ENCODE peak calls at places on chromosomes 6 and 20, in ten cellular contexts. C, Q, G, Y, M, J, T, V, B and H are unnamed samples.

GRCh38 chr6:147869223-147869600 is 360.7 kb downstream of the SAMD5 start:
- DNase-seq in C (no peak), Q (no peak), G (no peak), Y (no peak), M (no peak), J (no peak), T (no peak), V (no peak), B (no peak), H (no peak)

GRCh38 chr20:53774487-53775203 is 181.0 kb upstream of the ZNF217 start:
- DNase-seq in C (no peak), Q (no peak), G (no peak), Y (no peak), M (no peak), J (peak), T (no peak), V (no peak), B (no peak), H (peak)

GRCh38 chr6:150641398-150642139 is 41.9 kb downstream of the PLEKHG1 start:
- DNase-seq in C (no peak), Q (no peak), G (no peak), Y (peak), M (no peak), J (no peak), T (peak), V (no peak), B (no peak), H (peak)

GRCh38 chr6:105587349-105588115 is 184.7 kb upstream of the PREP start:
- DNase-seq in C (no peak), Q (no peak), G (no peak), Y (no peak), M (no peak), J (peak), T (no peak), V (no peak), B (no peak), H (peak)

GRCh38 chr6:109381007-109381746 is 1.1 kb downstream of the CD164 start:
- DNase-seq in C (no peak), Q (no peak), G (no peak), Y (no peak), M (no peak), J (peak), T (no peak), V (no peak), B (no peak), H (no peak)

GRCh38 chr20:35307666-35308653 is 15.7 kb upstream of the FAM83C start:
- DNase-seq in C (no peak), Q (no peak), G (peak), Y (no peak), M (no peak), J (peak), T (no peak), V (peak), B (peak), H (peak)

GRCh38 chr6:148143771-148144170 is 198.9 kb upstream of the SASH1 start:
- DNase-seq in C (no peak), Q (no peak), G (no peak), Y (no peak), M (no peak), J (no peak), T (no peak), V (no peak), B (no peak), H (no peak)

GRCh38 chr6:4512101-4512500 is 264.1 kb upstream of the CDYL start:
- DNase-seq in C (no peak), Q (no peak), G (no peak), Y (no peak), M (no peak), J (no peak), T (no peak), V (no peak), B (no peak), H (no peak)

GRCh38 chr6:12363651-12364381 is 73.7 kb downstream of the EDN1 start:
- DNase-seq in C (no peak), Q (peak), G (no peak), Y (peak), M (no peak), J (no peak), T (peak), V (no peak), B (no peak), H (no peak)

GRCh38 chr6:3372184-3372846 is 84.5 kb downstream of the SLC22A23 start:
- DNase-seq in C (no peak), Q (no peak), G (no peak), Y (no peak), M (no peak), J (no peak), T (no peak), V (no peak), B (no peak), H (no peak)

GRCh38 chr20:6053776-6054688 is at the start of gene LRRN4:
- DNase-seq in C (no peak), Q (no peak), G (no peak), Y (no peak), M (no peak), J (peak), T (no peak), V (no peak), B (peak), H (peak)

GRCh38 chr6:111124406-111124805 is 37.1 kb downstream of the SLC16A10 start:
- DNase-seq in C (no peak), Q (no peak), G (no peak), Y (no peak), M (no peak), J (no peak), T (no peak), V (no peak), B (peak), H (no peak)

GRCh38 chr6:11616200-11616611 is 78.7 kb downstream of the TMEM170B start:
- DNase-seq in C (no peak), Q (no peak), G (no peak), Y (no peak), M (no peak), J (peak), T (no peak), V (no peak), B (no peak), H (peak)

GRCh38 chr20:2745060-2745910 is 52.7 kb downstream of the EBF4 start:
- DNase-seq in C (no peak), Q (no peak), G (no peak), Y (no peak), M (no peak), J (no peak), T (no peak), V (no peak), B (no peak), H (no peak)

GRCh38 chr20:11453430-11453829 is 464.3 kb upstream of the BTBD3 start:
- DNase-seq in C (no peak), Q (no peak), G (no peak), Y (no peak), M (no peak), J (peak), T (no peak), V (no peak), B (no peak), H (no peak)

GRCh38 chr20:24392612-24393011 is 76.8 kb upstream of the SYNDIG1 start:
- DNase-seq in C (no peak), Q (no peak), G (no peak), Y (no peak), M (no peak), J (no peak), T (no peak), V (no peak), B (no peak), H (no peak)

GRCh38 chr6:44367686-44368085 is 19.8 kb upstream of the CDC5L start:
- DNase-seq in C (no peak), Q (no peak), G (no peak), Y (no peak), M (no peak), J (no peak), T (no peak), V (no peak), B (no peak), H (no peak)

GRCh38 chr20:13788167-13788834 is 3.5 kb downstream of the NDUFAF5 start:
- DNase-seq in C (no peak), Q (no peak), G (no peak), Y (no peak), M (peak), J (peak), T (peak), V (no peak), B (peak), H (peak)

GRCh38 chr6:158057213-158057987 is 75.7 kb downstream of the SYNJ2 start:
- DNase-seq in C (peak), Q (peak), G (no peak), Y (no peak), M (no peak), J (peak), T (no peak), V (peak), B (no peak), H (peak)

GRCh38 chr20:47557218-47557617 is 55.5 kb downstream of the NCOA3 start:
- DNase-seq in C (no peak), Q (no peak), G (no peak), Y (no peak), M (no peak), J (no peak), T (no peak), V (no peak), B (no peak), H (no peak)

GRCh38 chr20:38246357-38247165 is 14.0 kb downstream of the KIAA1755 start:
- DNase-seq in C (no peak), Q (no peak), G (no peak), Y (no peak), M (no peak), J (no peak), T (no peak), V (peak), B (no peak), H (peak)

GRCh38 chr20:16528078-16528477 is 45.2 kb downstream of the KIF16B start:
- DNase-seq in C (no peak), Q (no peak), G (no peak), Y (no peak), M (no peak), J (peak), T (no peak), V (no peak), B (no peak), H (peak)

GRCh38 chr6:46410330-46410953 is 80.8 kb downstream of the RCAN2 start:
- DNase-seq in C (no peak), Q (no peak), G (no peak), Y (peak), M (no peak), J (peak), T (peak), V (no peak), B (peak), H (peak)

GRCh38 chr6:33613794-33614166 is 7.3 kb upstream of the ITPR3 start:
- DNase-seq in C (no peak), Q (no peak), G (peak), Y (no peak), M (no peak), J (peak), T (no peak), V (no peak), B (no peak), H (peak)

GRCh38 chr20:38892091-38892981 is 33.9 kb upstream of the FAM83D start:
- DNase-seq in C (no peak), Q (no peak), G (no peak), Y (peak), M (no peak), J (no peak), T (peak), V (no peak), B (no peak), H (no peak)

GRCh38 chr20:22698443-22698842 is 114.1 kb upstream of the FOXA2 start:
- DNase-seq in C (no peak), Q (no peak), G (no peak), Y (no peak), M (no peak), J (no peak), T (no peak), V (no peak), B (no peak), H (no peak)

GRCh38 chr20:11852801-11853200 is 64.9 kb upstream of the BTBD3 start:
- DNase-seq in C (no peak), Q (no peak), G (no peak), Y (no peak), M (no peak), J (peak), T (no peak), V (no peak), B (no peak), H (no peak)

GRCh38 chr6:38498085-38498484 is 141.6 kb downstream of the BTBD9 start:
- DNase-seq in C (no peak), Q (no peak), G (no peak), Y (no peak), M (no peak), J (peak), T (no peak), V (no peak), B (no peak), H (peak)

GRCh38 chr6:114581293-114581692 is 238.5 kb upstream of the HS3ST5 start:
- DNase-seq in C (no peak), Q (no peak), G (no peak), Y (no peak), M (no peak), J (no peak), T (no peak), V (no peak), B (no peak), H (no peak)

GRCh38 chr20:37880726-37881591 is 22.0 kb upstream of the VSTM2L start:
- DNase-seq in C (no peak), Q (no peak), G (peak), Y (no peak), M (no peak), J (no peak), T (no peak), V (peak), B (no peak), H (no peak)

GRCh38 chr6:7106752-7107577 is 796 bp upstream of the RREB1 start:
- DNase-seq in C (peak), Q (peak), G (peak), Y (peak), M (peak), J (peak), T (peak), V (peak), B (no peak), H (peak)

GRCh38 chr6:72624557-72625160 is 2.8 kb downstream of the KCNQ5 start:
- DNase-seq in C (no peak), Q (no peak), G (no peak), Y (no peak), M (no peak), J (peak), T (peak), V (no peak), B (no peak), H (peak)

GRCh38 chr20:4673371-4674001 is 48.2 kb upstream of the PRND start:
- DNase-seq in C (no peak), Q (no peak), G (no peak), Y (no peak), M (no peak), J (no peak), T (no peak), V (no peak), B (no peak), H (no peak)

GRCh38 chr6:170480045-170480714 is 72.9 kb downstream of the PSMB1 start:
- DNase-seq in C (no peak), Q (no peak), G (peak), Y (no peak), M (no peak), J (peak), T (no peak), V (no peak), B (peak), H (peak)

GRCh38 chr6:168370310-168370991 is 50.9 kb upstream of the DACT2 start:
- DNase-seq in C (peak), Q (no peak), G (peak), Y (no peak), M (peak), J (no peak), T (no peak), V (no peak), B (peak), H (peak)